ENCODE peak calls at places on chromosomes 6 and 20, in four cellular contexts. Y is neural progenitor cell; S is WTC11; L is activated naive CD8-positive, alpha-beta T cell treated with anti-CD3 and anti-CD28 coated beads, Interleukin-2, amount 50 U/mL, for 24 hours. O is an unnamed sample.

GRCh38 chr6:40822619-40823018 is 216.4 kb downstream of the UNC5CL start:
- DNase-seq in Y (no peak), S (no peak), L (no peak), O (no peak)

GRCh38 chr20:19886666-19887288 is 128.7 kb downstream of the RIN2 start:
- DNase-seq in Y (peak; percentile 16), S (no peak), L (no peak), O (no peak)

GRCh38 chr6:35368038-35368887 is 25.9 kb downstream of the PPARD start:
- DNase-seq in Y (no peak), S (no peak), L (peak; percentile 31), O (no peak)

GRCh38 chr6:105270511-105270910 is 90.7 kb upstream of the POPDC3 start:
- DNase-seq in Y (no peak), S (no peak), L (no peak), O (no peak)

GRCh38 chr20:44309763-44310663 is 989 bp downstream of the FITM2 start:
- DNase-seq in Y (peak; percentile 17), S (no peak), L (no peak), O (no peak)

GRCh38 chr6:147741419-147741818 is 232.9 kb downstream of the SAMD5 start:
- DNase-seq in Y (no peak), S (no peak), L (no peak), O (no peak)

GRCh38 chr20:41540916-41541315 is 77.3 kb downstream of the CHD6 start:
- DNase-seq in Y (no peak), S (no peak), L (no peak), O (no peak)

GRCh38 chr6:15389759-15390723 is 144.2 kb downstream of the JARID2 start:
- DNase-seq in Y (peak; percentile 87), S (peak; percentile 39), L (no peak), O (no peak)

GRCh38 chr6:49906511-49906910 is 40.2 kb upstream of the CRISP1 start:
- DNase-seq in Y (no peak), S (no peak), L (no peak), O (no peak)